ENCODE peak calls at places on chromosomes 13 and 19, in eight cellular contexts. E is colonic mucosa, I is right lobe of liver, B is sigmoid colon, V is heart left ventricle, W is Peyer's patch, J is epithelial cell of esophagus, Q is transverse colon. Y is an unnamed sample.
A peak's percentile ranks its signal among the peaks of the same experiment; 100 is the strongest.

GRCh38 chr19:6599866-6600454 is 9.0 kb upstream of the CD70 start:
- DNase-seq in Q (no peak), V (no peak), J (no peak), E (no peak), I (no peak), B (no peak), W (no peak), Y (no peak)

GRCh38 chr19:58330458-58330857 is 3.7 kb downstream of the ZSCAN22 start:
- DNase-seq in J (peak; percentile 78), W (no peak), V (no peak), I (no peak), Q (no peak), B (no peak), E (no peak), Y (no peak)

GRCh38 chr19:18399008-18399407 is 1.6 kb upstream of the LRRC25 start:
- DNase-seq in Q (peak; percentile 60), B (no peak), J (peak; percentile 81), I (peak; percentile 83), W (no peak), V (peak; percentile 28), E (peak; percentile 62), Y (no peak)

GRCh38 chr19:11268783-11269267 is 6.5 kb upstream of the DOCK6 start:
- DNase-seq in V (peak; percentile 90), J (peak; percentile 77), Q (peak; percentile 30), E (peak; percentile 34), W (no peak), I (peak; percentile 74), B (peak; percentile 91), Y (no peak)

GRCh38 chr13:36530861-36531590 is 98.7 kb downstream of the CCNA1 start:
- DNase-seq in E (no peak), J (no peak), W (no peak), B (no peak), V (no peak), I (no peak), Q (no peak), Y (no peak)

GRCh38 chr19:532578-533484 is 1.3 kb downstream of the CDC34 start:
- DNase-seq in V (peak; percentile 82), I (peak; percentile 70), B (peak; percentile 94), Q (peak; percentile 68), W (no peak), J (peak; percentile 55), E (peak; percentile 73), Y (peak; percentile 18)

GRCh38 chr19:48928164-48929005 is 5.1 kb upstream of the DHDH start:
- DNase-seq in Q (no peak), J (peak; percentile 60), E (peak; percentile 51), I (no peak), W (no peak), V (no peak), B (no peak), Y (no peak)

GRCh38 chr19:46283771-46284170 is 13.1 kb upstream of the HIF3A start:
- DNase-seq in B (no peak), J (no peak), W (no peak), Q (no peak), E (no peak), I (no peak), V (peak; percentile 58), Y (no peak)

GRCh38 chr13:31908696-31909386 is 122.7 kb upstream of the FRY start:
- DNase-seq in W (no peak), E (no peak), Q (no peak), J (peak; percentile 24), V (no peak), I (no peak), B (no peak), Y (no peak)

GRCh38 chr19:18385675-18386542 is at the start of gene GDF15:
- DNase-seq in W (peak; percentile 27), E (peak; percentile 98), B (peak; percentile 86), I (peak; percentile 94), J (peak; percentile 49), V (peak; percentile 47), Q (peak; percentile 96), Y (peak; percentile 78)

DNA sequence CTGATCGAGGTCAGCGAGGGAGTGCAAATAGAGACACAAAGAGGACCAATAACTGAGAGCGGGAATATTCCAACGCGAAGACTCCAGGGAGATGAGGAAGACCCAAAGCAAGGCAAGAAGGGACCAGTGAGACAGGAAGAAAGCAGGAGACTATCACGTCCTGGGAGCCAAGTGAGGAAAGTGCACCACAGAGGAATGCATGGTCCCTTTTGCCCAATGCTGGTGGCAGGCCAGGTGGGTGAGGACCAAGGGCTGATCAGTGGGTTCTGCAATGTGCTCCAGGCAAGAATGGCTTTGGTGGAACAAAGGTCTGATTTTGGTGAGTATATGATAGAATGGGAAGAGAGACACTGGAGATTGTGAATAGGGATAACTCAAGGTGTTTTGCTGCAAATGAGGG is 25.4 kb downstream of the CHST8 start:
- DNase-seq in Q (no peak), B (no peak), I (no peak), E (no peak), V (no peak), W (no peak), J (no peak), Y (no peak)
- TF ChIP-seq CTCF in Q (no peak), B (no peak), I (no peak), E (no peak), V (no peak), W (no peak), J (no peak), Y (no peak)

GRCh38 chr19:15453906-15454305 is 4.2 kb upstream of the WIZ start:
- DNase-seq in I (no peak), Q (no peak), B (no peak), E (no peak), V (no peak), W (no peak), J (no peak), Y (no peak)

GRCh38 chr19:15454371-15454800 is 4.6 kb upstream of the WIZ start:
- DNase-seq in J (no peak), E (no peak), B (no peak), V (peak; percentile 10), Q (no peak), W (no peak), I (peak; percentile 41), Y (no peak)

GRCh38 chr19:15452111-15453047 is 2.6 kb upstream of the WIZ start:
- DNase-seq in E (peak; percentile 86), V (peak; percentile 89), I (peak; percentile 91), Q (peak; percentile 89), B (peak; percentile 96), W (peak; percentile 44), J (peak; percentile 77), Y (no peak)

GRCh38 chr19:15450528-15450890 is 753 bp upstream of the WIZ start:
- DNase-seq in Q (no peak), I (no peak), V (no peak), E (no peak), J (no peak), W (no peak), B (no peak), Y (no peak)

GRCh38 chr19:15453091-15453498 is 3.3 kb upstream of the WIZ start:
- DNase-seq in V (peak; percentile 11), I (peak; percentile 49), W (no peak), Q (no peak), J (no peak), E (no peak), B (no peak), Y (no peak)
- H3K4me3 ChIP-seq in V (peak overlapping the region; percentile 62), I (peak overlapping the region; percentile 36), W (peak overlapping the region; percentile 46), Q (peak overlapping the region; percentile 25), J (peak overlapping the region; percentile 28), E (peak overlapping the region; percentile 36), B (peak overlapping the region; percentile 52), Y (peak overlapping the region; percentile 37)

GRCh38 chr13:58946274-58946673 is 1217.5 kb downstream of the DIAPH3 start:
- DNase-seq in W (no peak), E (no peak), B (no peak), J (no peak), V (no peak), Q (no peak), I (no peak), Y (no peak)

GRCh38 chr13:58953638-58954037 is 1210.1 kb downstream of the DIAPH3 start:
- DNase-seq in W (no peak), V (no peak), J (no peak), I (no peak), E (no peak), B (no peak), Q (no peak), Y (no peak)

GRCh38 chr13:58950911-58951310 is 1212.8 kb downstream of the DIAPH3 start:
- DNase-seq in J (no peak), Q (no peak), B (no peak), I (no peak), E (no peak), W (no peak), V (no peak), Y (no peak)

DNA sequence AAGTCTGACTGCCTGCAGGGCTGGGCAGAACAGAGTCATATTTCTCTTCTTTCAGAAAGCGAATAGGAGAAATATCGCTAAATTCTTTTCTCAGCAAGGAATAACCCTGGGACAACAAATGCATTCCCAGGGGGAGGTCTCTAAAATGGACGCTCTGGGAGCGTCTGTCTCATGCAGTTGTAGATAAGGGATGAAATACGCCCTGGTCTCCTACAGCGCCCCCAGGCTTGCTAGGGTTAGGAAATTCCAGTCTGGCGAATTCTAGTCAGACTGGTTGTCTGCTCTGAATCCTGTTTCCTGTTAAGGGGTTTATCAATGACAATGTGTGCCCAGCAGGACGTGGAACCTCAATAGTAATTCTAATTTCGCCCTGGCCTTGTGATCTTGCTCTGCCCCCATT is 1214.1 kb downstream of the DIAPH3 start:
- DNase-seq in Q (no peak), I (no peak), B (no peak), E (no peak), V (no peak), W (no peak), J (no peak), Y (no peak)
- TF ChIP-seq CTCF in Q (no peak), I (no peak), B (no peak), E (no peak), V (no peak), W (no peak), J (no peak), Y (no peak)

GRCh38 chr19:4641132-4641531 is 1.8 kb downstream of the TNFAIP8L1 start:
- DNase-seq in I (no peak), B (no peak), Q (no peak), V (no peak), E (no peak), J (peak; percentile 74), W (no peak), Y (no peak)
- H3K4me3 ChIP-seq in I (peak overlapping the region; percentile 96), B (peak overlapping the region; percentile 95), Q (no peak overlapping the region), V (peak overlapping the region; percentile 78), E (peak overlapping the region; percentile 67), J (peak overlapping the region; percentile 4), W (peak overlapping the region; percentile 92), Y (no peak overlapping the region)

Y was measured in AG09309.